ENCODE peak calls at places on chromosome 21, in seven cellular contexts. One of them, this sample, is unnamed.

GRCh38 chr21:44784810-44785209 is 16.8 kb downstream of the UBE2G2 start:
- DNase-seq in activated CD4-positive, alpha-beta T cell treated with anti-CD3 and anti-CD28 coated beads, Interleukin-2, amount 50 U/mL, for 1 hour: no peak
- DNase-seq in posterior cingulate gyrus: no peak
- DNase-seq in gastrocnemius medialis: no peak
- DNase-seq in stimulated activated naive B cell treated with anti-CD40 and anti-IgM and Interleukin-4, amounts not matched to agents 10 μg/mL and 1 μg/mL and 100 μg/mL, for 72 hours: no peak
- DNase-seq in left lung: no peak
- DNase-seq in NCI-H748 treated with DMSO at 0.1 percent for 48 hours: no peak
- DNase-seq in this sample: no peak

GRCh38 chr21:26732442-26733221 is 112.6 kb downstream of the ADAMTS1 start:
- DNase-seq in activated CD4-positive, alpha-beta T cell treated with anti-CD3 and anti-CD28 coated beads, Interleukin-2, amount 50 U/mL, for 1 hour: peak; percentile 5
- DNase-seq in posterior cingulate gyrus: peak; percentile 33
- DNase-seq in gastrocnemius medialis: no peak
- DNase-seq in stimulated activated naive B cell treated with anti-CD40 and anti-IgM and Interleukin-4, amounts not matched to agents 10 μg/mL and 1 μg/mL and 100 μg/mL, for 72 hours: no peak
- DNase-seq in left lung: no peak
- DNase-seq in NCI-H748 treated with DMSO at 0.1 percent for 48 hours: no peak
- DNase-seq in this sample: peak; percentile 55

GRCh38 chr21:34544032-34544496 is 32.1 kb upstream of the KCNE1 start:
- DNase-seq in activated CD4-positive, alpha-beta T cell treated with anti-CD3 and anti-CD28 coated beads, Interleukin-2, amount 50 U/mL, for 1 hour: peak; percentile 26
- DNase-seq in posterior cingulate gyrus: no peak
- DNase-seq in gastrocnemius medialis: no peak
- DNase-seq in stimulated activated naive B cell treated with anti-CD40 and anti-IgM and Interleukin-4, amounts not matched to agents 10 μg/mL and 1 μg/mL and 100 μg/mL, for 72 hours: peak; percentile 37
- DNase-seq in left lung: no peak
- DNase-seq in NCI-H748 treated with DMSO at 0.1 percent for 48 hours: peak; percentile 19
- DNase-seq in this sample: peak; percentile 72

GRCh38 chr21:29578306-29578705 is 279.6 kb downstream of the BACH1 start:
- DNase-seq in activated CD4-positive, alpha-beta T cell treated with anti-CD3 and anti-CD28 coated beads, Interleukin-2, amount 50 U/mL, for 1 hour: no peak
- DNase-seq in posterior cingulate gyrus: no peak
- DNase-seq in gastrocnemius medialis: no peak
- DNase-seq in stimulated activated naive B cell treated with anti-CD40 and anti-IgM and Interleukin-4, amounts not matched to agents 10 μg/mL and 1 μg/mL and 100 μg/mL, for 72 hours: no peak
- DNase-seq in left lung: no peak
- DNase-seq in NCI-H748 treated with DMSO at 0.1 percent for 48 hours: no peak
- DNase-seq in this sample: no peak

GRCh38 chr21:44695641-44696040 is 1.3 kb upstream of the KRTAP10-12 start:
- DNase-seq in activated CD4-positive, alpha-beta T cell treated with anti-CD3 and anti-CD28 coated beads, Interleukin-2, amount 50 U/mL, for 1 hour: no peak
- DNase-seq in posterior cingulate gyrus: no peak
- DNase-seq in gastrocnemius medialis: no peak
- DNase-seq in stimulated activated naive B cell treated with anti-CD40 and anti-IgM and Interleukin-4, amounts not matched to agents 10 μg/mL and 1 μg/mL and 100 μg/mL, for 72 hours: no peak
- DNase-seq in left lung: no peak
- DNase-seq in NCI-H748 treated with DMSO at 0.1 percent for 48 hours: no peak
- DNase-seq in this sample: no peak

GRCh38 chr21:20259035-20259867 is 739.0 kb upstream of the NCAM2 start:
- DNase-seq in activated CD4-positive, alpha-beta T cell treated with anti-CD3 and anti-CD28 coated beads, Interleukin-2, amount 50 U/mL, for 1 hour: no peak
- DNase-seq in posterior cingulate gyrus: no peak
- DNase-seq in gastrocnemius medialis: no peak
- DNase-seq in stimulated activated naive B cell treated with anti-CD40 and anti-IgM and Interleukin-4, amounts not matched to agents 10 μg/mL and 1 μg/mL and 100 μg/mL, for 72 hours: no peak
- DNase-seq in left lung: no peak
- DNase-seq in NCI-H748 treated with DMSO at 0.1 percent for 48 hours: no peak
- DNase-seq in this sample: no peak

GRCh38 chr21:33308586-33309490 is 15.9 kb upstream of the IFNAR1 start:
- DNase-seq in activated CD4-positive, alpha-beta T cell treated with anti-CD3 and anti-CD28 coated beads, Interleukin-2, amount 50 U/mL, for 1 hour: peak; percentile 17
- DNase-seq in posterior cingulate gyrus: no peak
- DNase-seq in gastrocnemius medialis: no peak
- DNase-seq in stimulated activated naive B cell treated with anti-CD40 and anti-IgM and Interleukin-4, amounts not matched to agents 10 μg/mL and 1 μg/mL and 100 μg/mL, for 72 hours: peak; percentile 72
- DNase-seq in left lung: no peak
- DNase-seq in NCI-H748 treated with DMSO at 0.1 percent for 48 hours: peak; percentile 8
- DNase-seq in this sample: peak; percentile 29

GRCh38 chr21:34669149-34669879 is 520 bp downstream of the CLIC6 start:
- DNase-seq in activated CD4-positive, alpha-beta T cell treated with anti-CD3 and anti-CD28 coated beads, Interleukin-2, amount 50 U/mL, for 1 hour: no peak
- DNase-seq in posterior cingulate gyrus: no peak
- DNase-seq in gastrocnemius medialis: no peak
- DNase-seq in stimulated activated naive B cell treated with anti-CD40 and anti-IgM and Interleukin-4, amounts not matched to agents 10 μg/mL and 1 μg/mL and 100 μg/mL, for 72 hours: peak; percentile 15
- DNase-seq in left lung: peak; percentile 40
- DNase-seq in NCI-H748 treated with DMSO at 0.1 percent for 48 hours: no peak
- DNase-seq in this sample: no peak

GRCh38 chr21:36706482-36706852 is 7.6 kb downstream of the SIM2 start:
- DNase-seq in activated CD4-positive, alpha-beta T cell treated with anti-CD3 and anti-CD28 coated beads, Interleukin-2, amount 50 U/mL, for 1 hour: no peak
- DNase-seq in posterior cingulate gyrus: no peak
- DNase-seq in gastrocnemius medialis: no peak
- DNase-seq in stimulated activated naive B cell treated with anti-CD40 and anti-IgM and Interleukin-4, amounts not matched to agents 10 μg/mL and 1 μg/mL and 100 μg/mL, for 72 hours: no peak
- DNase-seq in left lung: no peak
- DNase-seq in NCI-H748 treated with DMSO at 0.1 percent for 48 hours: no peak
- DNase-seq in this sample: no peak

GRCh38 chr21:42518216-42518615 is 4.6 kb downstream of the SLC37A1 start:
- DNase-seq in activated CD4-positive, alpha-beta T cell treated with anti-CD3 and anti-CD28 coated beads, Interleukin-2, amount 50 U/mL, for 1 hour: no peak
- DNase-seq in posterior cingulate gyrus: no peak
- DNase-seq in gastrocnemius medialis: no peak
- DNase-seq in stimulated activated naive B cell treated with anti-CD40 and anti-IgM and Interleukin-4, amounts not matched to agents 10 μg/mL and 1 μg/mL and 100 μg/mL, for 72 hours: no peak
- DNase-seq in left lung: no peak
- DNase-seq in NCI-H748 treated with DMSO at 0.1 percent for 48 hours: no peak
- DNase-seq in this sample: peak; percentile 91

GRCh38 chr21:29771491-29772066 is 168.2 kb downstream of the GRIK1 start:
- DNase-seq in activated CD4-positive, alpha-beta T cell treated with anti-CD3 and anti-CD28 coated beads, Interleukin-2, amount 50 U/mL, for 1 hour: no peak
- DNase-seq in posterior cingulate gyrus: no peak
- DNase-seq in gastrocnemius medialis: no peak
- DNase-seq in stimulated activated naive B cell treated with anti-CD40 and anti-IgM and Interleukin-4, amounts not matched to agents 10 μg/mL and 1 μg/mL and 100 μg/mL, for 72 hours: no peak
- DNase-seq in left lung: no peak
- DNase-seq in NCI-H748 treated with DMSO at 0.1 percent for 48 hours: no peak
- DNase-seq in this sample: no peak

GRCh38 chr21:25490742-25491141 is 116.5 kb downstream of the MRPL39 start:
- DNase-seq in activated CD4-positive, alpha-beta T cell treated with anti-CD3 and anti-CD28 coated beads, Interleukin-2, amount 50 U/mL, for 1 hour: no peak
- DNase-seq in posterior cingulate gyrus: no peak
- DNase-seq in gastrocnemius medialis: no peak
- DNase-seq in stimulated activated naive B cell treated with anti-CD40 and anti-IgM and Interleukin-4, amounts not matched to agents 10 μg/mL and 1 μg/mL and 100 μg/mL, for 72 hours: no peak
- DNase-seq in left lung: no peak
- DNase-seq in NCI-H748 treated with DMSO at 0.1 percent for 48 hours: no peak
- DNase-seq in this sample: no peak

GRCh38 chr21:33011462-33011861 is 14.3 kb upstream of the OLIG2 start:
- DNase-seq in activated CD4-positive, alpha-beta T cell treated with anti-CD3 and anti-CD28 coated beads, Interleukin-2, amount 50 U/mL, for 1 hour: no peak
- DNase-seq in posterior cingulate gyrus: no peak
- DNase-seq in gastrocnemius medialis: peak; percentile 51
- DNase-seq in stimulated activated naive B cell treated with anti-CD40 and anti-IgM and Interleukin-4, amounts not matched to agents 10 μg/mL and 1 μg/mL and 100 μg/mL, for 72 hours: no peak
- DNase-seq in left lung: no peak
- DNase-seq in NCI-H748 treated with DMSO at 0.1 percent for 48 hours: no peak
- DNase-seq in this sample: peak; percentile 58

GRCh38 chr21:29287383-29287782 is 11.3 kb upstream of the BACH1 start:
- DNase-seq in activated CD4-positive, alpha-beta T cell treated with anti-CD3 and anti-CD28 coated beads, Interleukin-2, amount 50 U/mL, for 1 hour: no peak
- DNase-seq in posterior cingulate gyrus: no peak
- DNase-seq in gastrocnemius medialis: no peak
- DNase-seq in stimulated activated naive B cell treated with anti-CD40 and anti-IgM and Interleukin-4, amounts not matched to agents 10 μg/mL and 1 μg/mL and 100 μg/mL, for 72 hours: no peak
- DNase-seq in left lung: no peak
- DNase-seq in NCI-H748 treated with DMSO at 0.1 percent for 48 hours: no peak
- DNase-seq in this sample: peak; percentile 46

GRCh38 chr21:14773777-14774345 is 227.7 kb upstream of the SAMSN1 start:
- DNase-seq in activated CD4-positive, alpha-beta T cell treated with anti-CD3 and anti-CD28 coated beads, Interleukin-2, amount 50 U/mL, for 1 hour: peak; percentile 49
- DNase-seq in posterior cingulate gyrus: no peak
- DNase-seq in gastrocnemius medialis: peak; percentile 9
- DNase-seq in stimulated activated naive B cell treated with anti-CD40 and anti-IgM and Interleukin-4, amounts not matched to agents 10 μg/mL and 1 μg/mL and 100 μg/mL, for 72 hours: no peak
- DNase-seq in left lung: peak; percentile 62
- DNase-seq in NCI-H748 treated with DMSO at 0.1 percent for 48 hours: peak; percentile 18
- DNase-seq in this sample: peak; percentile 19

GRCh38 chr21:33229099-33229775 is 501 bp upstream of the IFNAR2 start:
- DNase-seq in activated CD4-positive, alpha-beta T cell treated with anti-CD3 and anti-CD28 coated beads, Interleukin-2, amount 50 U/mL, for 1 hour: no peak
- DNase-seq in posterior cingulate gyrus: no peak
- DNase-seq in gastrocnemius medialis: no peak
- DNase-seq in stimulated activated naive B cell treated with anti-CD40 and anti-IgM and Interleukin-4, amounts not matched to agents 10 μg/mL and 1 μg/mL and 100 μg/mL, for 72 hours: no peak
- DNase-seq in left lung: no peak
- DNase-seq in NCI-H748 treated with DMSO at 0.1 percent for 48 hours: no peak
- DNase-seq in this sample: no peak

GRCh38 chr21:42437786-42438185 is 34.1 kb downstream of the UBASH3A start:
- DNase-seq in activated CD4-positive, alpha-beta T cell treated with anti-CD3 and anti-CD28 coated beads, Interleukin-2, amount 50 U/mL, for 1 hour: no peak
- DNase-seq in posterior cingulate gyrus: no peak
- DNase-seq in gastrocnemius medialis: no peak
- DNase-seq in stimulated activated naive B cell treated with anti-CD40 and anti-IgM and Interleukin-4, amounts not matched to agents 10 μg/mL and 1 μg/mL and 100 μg/mL, for 72 hours: no peak
- DNase-seq in left lung: no peak
- DNase-seq in NCI-H748 treated with DMSO at 0.1 percent for 48 hours: no peak
- DNase-seq in this sample: no peak

GRCh38 chr21:37356710-37357109 is 9.9 kb upstream of the DYRK1A start:
- DNase-seq in activated CD4-positive, alpha-beta T cell treated with anti-CD3 and anti-CD28 coated beads, Interleukin-2, amount 50 U/mL, for 1 hour: no peak
- DNase-seq in posterior cingulate gyrus: no peak
- DNase-seq in gastrocnemius medialis: no peak
- DNase-seq in stimulated activated naive B cell treated with anti-CD40 and anti-IgM and Interleukin-4, amounts not matched to agents 10 μg/mL and 1 μg/mL and 100 μg/mL, for 72 hours: no peak
- DNase-seq in left lung: no peak
- DNase-seq in NCI-H748 treated with DMSO at 0.1 percent for 48 hours: no peak
- DNase-seq in this sample: no peak

GRCh38 chr21:46171585-46171984 is 12.7 kb downstream of the SPATC1L start:
- DNase-seq in activated CD4-positive, alpha-beta T cell treated with anti-CD3 and anti-CD28 coated beads, Interleukin-2, amount 50 U/mL, for 1 hour: no peak
- DNase-seq in posterior cingulate gyrus: no peak
- DNase-seq in gastrocnemius medialis: no peak
- DNase-seq in stimulated activated naive B cell treated with anti-CD40 and anti-IgM and Interleukin-4, amounts not matched to agents 10 μg/mL and 1 μg/mL and 100 μg/mL, for 72 hours: no peak
- DNase-seq in left lung: no peak
- DNase-seq in NCI-H748 treated with DMSO at 0.1 percent for 48 hours: no peak
- DNase-seq in this sample: no peak

GRCh38 chr21:35284199-35284598 is 235.1 kb upstream of the RUNX1 start:
- DNase-seq in activated CD4-positive, alpha-beta T cell treated with anti-CD3 and anti-CD28 coated beads, Interleukin-2, amount 50 U/mL, for 1 hour: no peak
- DNase-seq in posterior cingulate gyrus: no peak
- DNase-seq in gastrocnemius medialis: no peak
- DNase-seq in stimulated activated naive B cell treated with anti-CD40 and anti-IgM and Interleukin-4, amounts not matched to agents 10 μg/mL and 1 μg/mL and 100 μg/mL, for 72 hours: no peak
- DNase-seq in left lung: peak; percentile 41
- DNase-seq in NCI-H748 treated with DMSO at 0.1 percent for 48 hours: no peak
- DNase-seq in this sample: no peak

GRCh38 chr21:16113052-16113715 is 383.4 kb downstream of the USP25 start:
- DNase-seq in activated CD4-positive, alpha-beta T cell treated with anti-CD3 and anti-CD28 coated beads, Interleukin-2, amount 50 U/mL, for 1 hour: no peak
- DNase-seq in posterior cingulate gyrus: no peak
- DNase-seq in gastrocnemius medialis: no peak
- DNase-seq in stimulated activated naive B cell treated with anti-CD40 and anti-IgM and Interleukin-4, amounts not matched to agents 10 μg/mL and 1 μg/mL and 100 μg/mL, for 72 hours: no peak
- DNase-seq in left lung: no peak
- DNase-seq in NCI-H748 treated with DMSO at 0.1 percent for 48 hours: no peak
- DNase-seq in this sample: no peak

GRCh38 chr21:29887313-29888009 is 52.3 kb downstream of the GRIK1 start:
- DNase-seq in activated CD4-positive, alpha-beta T cell treated with anti-CD3 and anti-CD28 coated beads, Interleukin-2, amount 50 U/mL, for 1 hour: no peak
- DNase-seq in posterior cingulate gyrus: no peak
- DNase-seq in gastrocnemius medialis: no peak
- DNase-seq in stimulated activated naive B cell treated with anti-CD40 and anti-IgM and Interleukin-4, amounts not matched to agents 10 μg/mL and 1 μg/mL and 100 μg/mL, for 72 hours: no peak
- DNase-seq in left lung: no peak
- DNase-seq in NCI-H748 treated with DMSO at 0.1 percent for 48 hours: no peak
- DNase-seq in this sample: no peak

GRCh38 chr21:37710555-37711293 is 205.5 kb downstream of the KCNJ6 start:
- DNase-seq in activated CD4-positive, alpha-beta T cell treated with anti-CD3 and anti-CD28 coated beads, Interleukin-2, amount 50 U/mL, for 1 hour: no peak
- DNase-seq in posterior cingulate gyrus: no peak
- DNase-seq in gastrocnemius medialis: no peak
- DNase-seq in stimulated activated naive B cell treated with anti-CD40 and anti-IgM and Interleukin-4, amounts not matched to agents 10 μg/mL and 1 μg/mL and 100 μg/mL, for 72 hours: no peak
- DNase-seq in left lung: no peak
- DNase-seq in NCI-H748 treated with DMSO at 0.1 percent for 48 hours: peak; percentile 64
- DNase-seq in this sample: no peak

GRCh38 chr21:44012474-44013379 is 618 bp downstream of the TRAPPC10 start:
- DNase-seq in activated CD4-positive, alpha-beta T cell treated with anti-CD3 and anti-CD28 coated beads, Interleukin-2, amount 50 U/mL, for 1 hour: peak; percentile 80
- DNase-seq in posterior cingulate gyrus: peak; percentile 48
- DNase-seq in gastrocnemius medialis: peak; percentile 23
- DNase-seq in stimulated activated naive B cell treated with anti-CD40 and anti-IgM and Interleukin-4, amounts not matched to agents 10 μg/mL and 1 μg/mL and 100 μg/mL, for 72 hours: peak; percentile 83
- DNase-seq in left lung: peak; percentile 81
- DNase-seq in NCI-H748 treated with DMSO at 0.1 percent for 48 hours: no peak
- DNase-seq in this sample: no peak

GRCh38 chr21:46151261-46151988 is 4.0 kb downstream of the FTCD start:
- DNase-seq in activated CD4-positive, alpha-beta T cell treated with anti-CD3 and anti-CD28 coated beads, Interleukin-2, amount 50 U/mL, for 1 hour: no peak
- DNase-seq in posterior cingulate gyrus: peak; percentile 8
- DNase-seq in gastrocnemius medialis: no peak
- DNase-seq in stimulated activated naive B cell treated with anti-CD40 and anti-IgM and Interleukin-4, amounts not matched to agents 10 μg/mL and 1 μg/mL and 100 μg/mL, for 72 hours: no peak
- DNase-seq in left lung: peak; percentile 28
- DNase-seq in NCI-H748 treated with DMSO at 0.1 percent for 48 hours: no peak
- DNase-seq in this sample: no peak

GRCh38 chr21:45380566-45380965 is 24.4 kb upstream of the COL18A1 start:
- DNase-seq in activated CD4-positive, alpha-beta T cell treated with anti-CD3 and anti-CD28 coated beads, Interleukin-2, amount 50 U/mL, for 1 hour: no peak
- DNase-seq in posterior cingulate gyrus: no peak
- DNase-seq in gastrocnemius medialis: no peak
- DNase-seq in stimulated activated naive B cell treated with anti-CD40 and anti-IgM and Interleukin-4, amounts not matched to agents 10 μg/mL and 1 μg/mL and 100 μg/mL, for 72 hours: no peak
- DNase-seq in left lung: peak; percentile 19
- DNase-seq in NCI-H748 treated with DMSO at 0.1 percent for 48 hours: no peak
- DNase-seq in this sample: no peak

GRCh38 chr21:36245649-36246048 is 74.3 kb upstream of the MORC3 start:
- DNase-seq in activated CD4-positive, alpha-beta T cell treated with anti-CD3 and anti-CD28 coated beads, Interleukin-2, amount 50 U/mL, for 1 hour: no peak
- DNase-seq in posterior cingulate gyrus: no peak
- DNase-seq in gastrocnemius medialis: no peak
- DNase-seq in stimulated activated naive B cell treated with anti-CD40 and anti-IgM and Interleukin-4, amounts not matched to agents 10 μg/mL and 1 μg/mL and 100 μg/mL, for 72 hours: no peak
- DNase-seq in left lung: no peak
- DNase-seq in NCI-H748 treated with DMSO at 0.1 percent for 48 hours: no peak
- DNase-seq in this sample: no peak

GRCh38 chr21:38126677-38127271 is 130.0 kb upstream of the KCNJ15 start:
- DNase-seq in activated CD4-positive, alpha-beta T cell treated with anti-CD3 and anti-CD28 coated beads, Interleukin-2, amount 50 U/mL, for 1 hour: peak; percentile 38
- DNase-seq in posterior cingulate gyrus: no peak
- DNase-seq in gastrocnemius medialis: no peak
- DNase-seq in stimulated activated naive B cell treated with anti-CD40 and anti-IgM and Interleukin-4, amounts not matched to agents 10 μg/mL and 1 μg/mL and 100 μg/mL, for 72 hours: peak; percentile 28
- DNase-seq in left lung: peak; percentile 43
- DNase-seq in NCI-H748 treated with DMSO at 0.1 percent for 48 hours: peak; percentile 65
- DNase-seq in this sample: peak; percentile 18

GRCh38 chr21:20253261-20253660 is 744.9 kb upstream of the NCAM2 start:
- DNase-seq in activated CD4-positive, alpha-beta T cell treated with anti-CD3 and anti-CD28 coated beads, Interleukin-2, amount 50 U/mL, for 1 hour: no peak
- DNase-seq in posterior cingulate gyrus: no peak
- DNase-seq in gastrocnemius medialis: no peak
- DNase-seq in stimulated activated naive B cell treated with anti-CD40 and anti-IgM and Interleukin-4, amounts not matched to agents 10 μg/mL and 1 μg/mL and 100 μg/mL, for 72 hours: no peak
- DNase-seq in left lung: no peak
- DNase-seq in NCI-H748 treated with DMSO at 0.1 percent for 48 hours: no peak
- DNase-seq in this sample: no peak

GRCh38 chr21:32626633-32627196 is 14.5 kb upstream of the CFAP298 start:
- DNase-seq in activated CD4-positive, alpha-beta T cell treated with anti-CD3 and anti-CD28 coated beads, Interleukin-2, amount 50 U/mL, for 1 hour: no peak
- DNase-seq in posterior cingulate gyrus: no peak
- DNase-seq in gastrocnemius medialis: no peak
- DNase-seq in stimulated activated naive B cell treated with anti-CD40 and anti-IgM and Interleukin-4, amounts not matched to agents 10 μg/mL and 1 μg/mL and 100 μg/mL, for 72 hours: no peak
- DNase-seq in left lung: no peak
- DNase-seq in NCI-H748 treated with DMSO at 0.1 percent for 48 hours: no peak
- DNase-seq in this sample: peak; percentile 17

GRCh38 chr21:25878334-25878733 is 143.6 kb downstream of the GABPA start:
- DNase-seq in activated CD4-positive, alpha-beta T cell treated with anti-CD3 and anti-CD28 coated beads, Interleukin-2, amount 50 U/mL, for 1 hour: no peak
- DNase-seq in posterior cingulate gyrus: no peak
- DNase-seq in gastrocnemius medialis: no peak
- DNase-seq in stimulated activated naive B cell treated with anti-CD40 and anti-IgM and Interleukin-4, amounts not matched to agents 10 μg/mL and 1 μg/mL and 100 μg/mL, for 72 hours: no peak
- DNase-seq in left lung: no peak
- DNase-seq in NCI-H748 treated with DMSO at 0.1 percent for 48 hours: no peak
- DNase-seq in this sample: no peak

This sample was measured in astrocyte of the spinal cord.